ENCODE peak calls at places on chromosomes 3 and 15, in seven cellular contexts. K is activated CD4-positive, alpha-beta T cell treated with anti-CD3 and anti-CD28 coated beads, Interleukin-2, amount 50 U/mL, for 1 hour; N is astrocyte; X is fibroblast of pulmonary artery; M is naive thymus-derived CD8-positive, alpha-beta T cell; C is activated effector memory CD4-positive, alpha-beta T cell treated with Interleukin-2 at 50 U/mL for 16 hours; Z is Right ventricle myocardium inferior. G is an unnamed sample.

GRCh38 chr3:8318002-8318649 is 183.5 kb upstream of the LMCD1 start:
- DNase-seq in K (no peak), N (peak), X (no peak), M (no peak), C (no peak), Z (no peak), G (no peak)

GRCh38 chr3:136311256-136311655 is 61.1 kb downstream of the PCCB start:
- DNase-seq in K (no peak), N (no peak), X (no peak), M (no peak), C (no peak), Z (no peak), G (no peak)

GRCh38 chr15:80942746-80943565 is 46.7 kb downstream of the MESD start:
- DNase-seq in K (no peak), N (peak), X (no peak), M (no peak), C (no peak), Z (no peak), G (no peak)

GRCh38 chr15:87752250-87752951 is 504.1 kb downstream of the NTRK3 start:
- DNase-seq in K (no peak), N (peak), X (peak), M (no peak), C (no peak), Z (no peak), G (no peak)

GRCh38 chr15:71275098-71275497 is 159.8 kb downstream of the THSD4 start:
- DNase-seq in K (no peak), N (peak), X (peak), M (no peak), C (no peak), Z (no peak), G (no peak)

GRCh38 chr3:18308096-18308495 is 117.0 kb downstream of the SATB1 start:
- DNase-seq in K (no peak), N (no peak), X (no peak), M (no peak), C (no peak), Z (no peak), G (no peak)

GRCh38 chr3:15313461-15313860 is 18.9 kb downstream of the SH3BP5 start:
- DNase-seq in K (no peak), N (no peak), X (no peak), M (no peak), C (no peak), Z (no peak), G (no peak)

GRCh38 chr3:114455432-114455831 is 161.6 kb downstream of the TIGIT start:
- DNase-seq in K (no peak), N (no peak), X (no peak), M (no peak), C (no peak), Z (no peak), G (no peak)

GRCh38 chr3:148227534-148227933 is 470.2 kb upstream of the AGTR1 start:
- DNase-seq in K (no peak), N (peak), X (peak), M (no peak), C (no peak), Z (no peak), G (no peak)

GRCh38 chr3:134312873-134313838 is 61.1 kb downstream of the AMOTL2 start:
- DNase-seq in K (no peak), N (peak), X (peak), M (no peak), C (no peak), Z (peak), G (no peak)

GRCh38 chr3:182969277-182969676 is 11.1 kb downstream of the DCUN1D1 start:
- DNase-seq in K (no peak), N (peak), X (peak), M (no peak), C (no peak), Z (no peak), G (no peak)

GRCh38 chr3:72258366-72258765 is 473.4 kb upstream of the PROK2 start:
- DNase-seq in K (no peak), N (no peak), X (no peak), M (no peak), C (no peak), Z (no peak), G (no peak)